ENCODE peak calls at places on chromosome 17, in eight cellular contexts. I is cardiac muscle cell, E is thoracic aorta, S is heart left ventricle, M is PC-3, F is prostate gland, P is epithelial cell of esophagus, W is lung. C is an unnamed sample.

GRCh38 chr17:66730497-66730923 is 104.4 kb upstream of the CACNG5 start:
- DNase-seq in I (no peak), E (no peak), S (no peak), M (no peak), F (peak; percentile 64), P (no peak), W (no peak), C (no peak)

GRCh38 chr17:2138318-2138717 is 83.4 kb downstream of the HIC1 start:
- DNase-seq in I (no peak), E (no peak), S (peak; percentile 16), M (no peak), F (no peak), P (no peak), W (no peak), C (peak; percentile 18)

GRCh38 chr17:62643496-62643895 is 16.0 kb downstream of the MRC2 start:
- DNase-seq in I (no peak), E (no peak), S (no peak), M (no peak), F (no peak), P (no peak), W (no peak), C (no peak)

GRCh38 chr17:75854111-75854748 is 905 bp downstream of the WBP2 start:
- DNase-seq in I (peak; percentile 62), E (no peak), S (no peak), M (peak; percentile 84), F (no peak), P (peak; percentile 73), W (no peak), C (no peak)

GRCh38 chr17:61419496-61420046 is 19.9 kb downstream of the TBX2 start:
- DNase-seq in I (no peak), E (no peak), S (no peak), M (no peak), F (no peak), P (no peak), W (no peak), C (no peak)

GRCh38 chr17:32777436-32777835 is 99.5 kb downstream of the MYO1D start:
- DNase-seq in I (no peak), E (no peak), S (no peak), M (peak; percentile 47), F (no peak), P (peak; percentile 90), W (no peak), C (no peak)

GRCh38 chr17:35969558-35970442 is 11.5 kb downstream of the CCL16 start:
- DNase-seq in I (peak; percentile 88), E (peak; percentile 11), S (peak; percentile 63), M (peak; percentile 81), F (peak; percentile 77), P (peak; percentile 82), W (peak; percentile 86), C (peak; percentile 71)

GRCh38 chr17:68353121-68353521 is 61.8 kb downstream of the ARSG start:
- DNase-seq in I (peak; percentile 9), E (no peak), S (no peak), M (peak; percentile 29), F (no peak), P (no peak), W (no peak), C (no peak)

GRCh38 chr17:71713846-71714245 is 407.0 kb upstream of the SOX9 start:
- DNase-seq in I (no peak), E (no peak), S (no peak), M (no peak), F (no peak), P (no peak), W (no peak), C (no peak)

GRCh38 chr17:2837147-2837561 is 40.9 kb downstream of the RAP1GAP2 start:
- DNase-seq in I (no peak), E (no peak), S (no peak), M (no peak), F (no peak), P (no peak), W (no peak), C (no peak)

GRCh38 chr17:7328009-7328408 is 1.1 kb downstream of the NEURL4 start:
- DNase-seq in I (no peak), E (no peak), S (no peak), M (no peak), F (no peak), P (no peak), W (no peak), C (no peak)
- H3K4me3 ChIP-seq in I (peak overlapping the region; percentile 81), E (no peak overlapping the region), S (peak overlapping the region; percentile 95), M (peak overlapping the region; percentile 96), F (no peak overlapping the region), P (no peak overlapping the region), W (no peak overlapping the region), C (peak overlapping the region; percentile 77)

DNA sequence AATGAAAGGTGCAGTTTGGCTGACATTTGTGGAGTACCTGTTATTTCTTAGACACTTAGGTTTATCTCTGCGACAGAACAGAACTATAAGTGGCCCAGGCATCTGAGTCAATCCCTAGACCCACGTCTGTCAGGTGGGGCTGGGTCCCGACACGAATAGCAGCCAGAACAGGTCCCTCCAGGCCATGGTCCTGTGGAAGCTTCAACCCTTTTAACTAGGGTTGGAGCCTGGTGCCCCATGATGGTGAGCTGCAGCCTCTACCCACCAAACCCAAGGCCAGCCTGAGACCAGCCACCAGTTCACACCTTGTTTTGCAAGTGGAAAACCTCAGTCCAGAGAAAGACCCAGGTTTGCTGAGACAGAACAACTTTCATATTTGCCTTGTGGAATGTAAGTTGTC is 74.6 kb upstream of the TMEM97 start:
- DNase-seq in I (no peak), E (no peak), S (no peak), M (no peak), F (no peak), P (no peak), W (no peak), C (no peak)
- H3K4me3 ChIP-seq in I (no peak overlapping the region), E (no peak overlapping the region), S (no peak overlapping the region), M (no peak overlapping the region), F (no peak overlapping the region), P (no peak overlapping the region), W (no peak overlapping the region), C (no peak overlapping the region)

GRCh38 chr17:31147507-31148202 is 52.9 kb downstream of the NF1 start:
- DNase-seq in I (peak; percentile 35), E (no peak), S (no peak), M (no peak), F (no peak), P (peak; percentile 15), W (no peak), C (no peak)
- H3K4me3 ChIP-seq in I (no peak overlapping the region), E (no peak overlapping the region), S (no peak overlapping the region), M (no peak overlapping the region), F (no peak overlapping the region), P (no peak overlapping the region), W (no peak overlapping the region), C (no peak overlapping the region)

GRCh38 chr17:17957584-17957916 is 14.7 kb downstream of the TOM1L2 start:
- DNase-seq in I (no peak), E (no peak), S (no peak), M (peak; percentile 34), F (no peak), P (peak; percentile 69), W (no peak), C (no peak)

GRCh38 chr17:17963694-17964436 is 8.3 kb downstream of the TOM1L2 start:
- DNase-seq in I (no peak), E (no peak), S (no peak), M (no peak), F (no peak), P (no peak), W (no peak), C (no peak)

GRCh38 chr17:17960500-17961050 is 11.6 kb downstream of the TOM1L2 start:
- DNase-seq in I (no peak), E (no peak), S (no peak), M (no peak), F (no peak), P (no peak), W (no peak), C (no peak)

GRCh38 chr17:17963066-17963465 is 9.1 kb downstream of the TOM1L2 start:
- DNase-seq in I (no peak), E (no peak), S (no peak), M (no peak), F (no peak), P (no peak), W (no peak), C (no peak)

GRCh38 chr17:17959520-17960361 is 12.5 kb downstream of the TOM1L2 start:
- DNase-seq in I (peak; percentile 25), E (no peak), S (no peak), M (no peak), F (no peak), P (no peak), W (no peak), C (peak; percentile 34)
- H3K4me3 ChIP-seq in I (no peak overlapping the region), E (peak overlapping the region; percentile 47), S (peak overlapping the region; percentile 33), M (peak overlapping the region; percentile 0), F (no peak overlapping the region), P (no peak overlapping the region), W (no peak overlapping the region), C (no peak overlapping the region)

C was measured in Jurkat, Clone E6-1.